ENCODE peak calls at places on chromosomes 6 and 20, in four cellular contexts. B is NCI-H2081, N is body of pancreas, H is neural crest cell. U is an unnamed sample.

GRCh38 chr6:136889271-136890193 is 32.6 kb upstream of the SLC35D3 start:
- DNase-seq in B (peak; percentile 78), N (no peak), H (no peak), U (no peak)

GRCh38 chr6:130513770-130514169 is 148.0 kb downstream of the TMEM200A start:
- DNase-seq in B (no peak), N (no peak), H (no peak), U (no peak)

GRCh38 chr20:10240655-10241054 is 22.0 kb downstream of the SNAP25 start:
- DNase-seq in B (peak; percentile 47), N (no peak), H (no peak), U (no peak)

GRCh38 chr20:40643891-40644290 is 45.1 kb downstream of the MAFB start:
- DNase-seq in B (no peak), N (no peak), H (no peak), U (no peak)

GRCh38 chr6:73078908-73079610 is 146.2 kb downstream of the KHDC1L start:
- DNase-seq in B (no peak), N (no peak), H (no peak), U (no peak)

GRCh38 chr6:112027942-112028674 is 25.8 kb upstream of the CCN6 start:
- DNase-seq in B (no peak), N (no peak), H (no peak), U (no peak)

GRCh38 chr6:125747589-125748533 is 1.6 kb upstream of the HEY2 start:
- DNase-seq in B (peak; percentile 70), N (peak; percentile 59), H (peak; percentile 46), U (peak; percentile 58)

GRCh38 chr20:57205625-57206219 is 60.7 kb downstream of the BMP7 start:
- DNase-seq in B (no peak), N (no peak), H (no peak), U (no peak)

GRCh38 chr20:61629361-61630239 is 377.5 kb downstream of the CDH4 start:
- DNase-seq in B (no peak), N (no peak), H (no peak), U (no peak)

GRCh38 chr6:3619800-3620199 is 131.7 kb downstream of the PXDC1 start:
- DNase-seq in B (no peak), N (no peak), H (no peak), U (no peak)

GRCh38 chr20:41359541-41360011 is 7.0 kb downstream of the EMILIN3 start:
- DNase-seq in B (no peak), N (no peak), H (no peak), U (no peak)